ENCODE peak calls at places on chromosomes 5 and 9, in four cellular contexts. S, A, B and D are unnamed samples.

GRCh38 chr5:139565411-139566305 is 4.5 kb downstream of the UBE2D2 start:
- DNase-seq in S (no peak), A (no peak), B (peak; percentile 83), D (no peak)

GRCh38 chr5:113512341-113512740 is 1.2 kb upstream of the YTHDC2 start:
- DNase-seq in S (no peak), A (no peak), B (no peak), D (no peak)

GRCh38 chr5:102152906-102153787 is 142.9 kb downstream of the SLCO4C1 start:
- DNase-seq in S (peak; percentile 48), A (peak; percentile 51), B (no peak), D (peak; percentile 33)

GRCh38 chr9:91495450-91495849 is 71.8 kb upstream of the NFIL3 start:
- DNase-seq in S (no peak), A (no peak), B (no peak), D (no peak)

GRCh38 chr5:82244854-82245635 is 33.1 kb downstream of the RPS23 start:
- DNase-seq in S (peak; percentile 3), A (no peak), B (no peak), D (no peak)

GRCh38 chr5:60092671-60093422 is 199.3 kb upstream of the PDE4D start:
- DNase-seq in S (peak; percentile 6), A (no peak), B (no peak), D (no peak)

GRCh38 chr9:8734760-8735159 is 935.2 kb upstream of the DMAC1 start:
- DNase-seq in S (no peak), A (no peak), B (no peak), D (peak; percentile 49)

GRCh38 chr5:110932755-110933488 is 138.6 kb upstream of the TSLP start:
- DNase-seq in S (no peak), A (no peak), B (peak; percentile 25), D (no peak)

GRCh38 chr5:132010645-132011560 is 555 bp downstream of the ACSL6 start:
- DNase-seq in S (no peak), A (no peak), B (no peak), D (no peak)

GRCh38 chr5:134577796-134578577 is 52.5 kb downstream of the JADE2 start:
- DNase-seq in S (peak; percentile 59), A (peak; percentile 83), B (no peak), D (peak; percentile 54)

GRCh38 chr9:129318121-129319075 is 140.3 kb upstream of the IER5L start:
- DNase-seq in S (peak; percentile 59), A (no peak), B (no peak), D (no peak)

GRCh38 chr5:10663531-10664183 is 97.4 kb downstream of the DAP start:
- DNase-seq in S (peak; percentile 15), A (no peak), B (no peak), D (no peak)

GRCh38 chr5:123874600-123875201 is 362.7 kb downstream of the CSNK1G3 start:
- DNase-seq in S (peak; percentile 26), A (no peak), B (no peak), D (peak; percentile 36)

GRCh38 chr9:26919698-26920097 is 27.1 kb upstream of the CAAP1 start:
- DNase-seq in S (no peak), A (no peak), B (no peak), D (no peak)

GRCh38 chr9:91059713-91060112 is 258.1 kb downstream of the SYK start:
- DNase-seq in S (no peak), A (no peak), B (no peak), D (no peak)

GRCh38 chr5:143554194-143554717 is 150.8 kb upstream of the NR3C1 start:
- DNase-seq in S (no peak), A (no peak), B (no peak), D (no peak)

GRCh38 chr5:125411163-125412050 is 665.0 kb upstream of the ZNF608 start:
- DNase-seq in S (no peak), A (peak; percentile 17), B (peak; percentile 50), D (no peak)

GRCh38 chr9:14652729-14653377 is 40.4 kb downstream of the ZDHHC21 start:
- DNase-seq in S (peak; percentile 70), A (peak; percentile 3), B (no peak), D (peak; percentile 32)

GRCh38 chr5:108820983-108821382 is 73.3 kb downstream of the FER start:
- DNase-seq in S (no peak), A (no peak), B (no peak), D (no peak)

GRCh38 chr5:56735845-56736641 is 79.3 kb upstream of the MAP3K1 start:
- DNase-seq in S (no peak), A (no peak), B (no peak), D (no peak)

GRCh38 chr5:67773439-67773988 is 442.0 kb upstream of the PIK3R1 start:
- DNase-seq in S (peak; percentile 92), A (no peak), B (no peak), D (no peak)

GRCh38 chr9:120343416-120343815 is 236.6 kb downstream of the CDK5RAP2 start:
- DNase-seq in S (no peak), A (no peak), B (no peak), D (no peak)

GRCh38 chr9:129482521-129483466 is 138.1 kb downstream of the C9orf50 start:
- DNase-seq in S (no peak), A (peak; percentile 69), B (no peak), D (no peak)

GRCh38 chr9:134396825-134397224 is 70.6 kb downstream of the RXRA start:
- DNase-seq in S (no peak), A (no peak), B (no peak), D (no peak)

GRCh38 chr9:4435197-4435596 is 55.1 kb upstream of the SLC1A1 start:
- DNase-seq in S (no peak), A (no peak), B (no peak), D (no peak)
- TF ChIP-seq SUZ12 in S (no peak), A (no peak), B (no peak), D (no peak)

DNA sequence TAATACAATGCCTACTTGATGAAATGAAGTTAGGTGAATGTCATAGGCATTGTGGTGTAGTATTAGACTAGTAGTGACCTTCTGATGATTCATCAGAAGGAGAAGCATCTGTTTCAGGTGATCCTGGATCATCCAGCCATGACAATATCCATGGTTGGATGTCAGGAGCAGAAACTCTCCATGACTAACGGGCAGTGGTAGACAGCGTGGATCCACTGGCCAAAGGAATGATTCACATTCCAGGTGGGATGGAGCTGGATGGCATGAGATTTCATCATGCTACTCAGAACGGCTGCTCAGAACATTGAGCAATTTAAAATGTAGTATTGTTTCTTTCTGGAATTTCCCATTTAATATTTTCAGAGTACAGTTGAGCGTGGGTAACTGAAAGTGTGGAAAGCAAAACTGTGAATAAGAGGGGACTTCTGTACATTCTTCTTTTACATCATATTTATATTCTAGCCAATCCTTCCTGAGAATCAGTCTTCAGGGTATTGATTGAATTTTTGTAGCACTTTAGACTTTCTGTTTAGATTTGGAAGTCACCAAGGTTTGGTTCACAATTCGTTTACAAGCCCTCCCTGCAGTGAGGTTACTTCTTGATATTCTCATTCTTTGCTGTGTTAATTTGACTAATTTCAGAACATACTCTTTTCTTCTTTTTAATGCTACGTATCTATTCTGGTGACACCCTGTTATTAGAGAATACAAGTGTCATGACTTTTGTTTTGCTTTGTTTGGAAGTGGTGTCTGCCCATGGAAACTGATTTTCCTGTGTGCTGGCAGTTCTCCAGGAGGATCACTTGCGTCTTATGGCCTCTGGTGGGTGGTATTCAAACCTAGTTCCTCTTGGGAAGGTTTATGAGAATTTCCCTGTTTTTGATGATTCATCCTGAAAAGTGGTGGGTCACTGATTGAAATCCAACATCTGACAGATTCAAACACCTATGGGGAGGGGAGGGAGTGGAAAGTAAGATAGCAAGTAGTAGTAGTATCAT is 12.2 kb upstream of the CLINT1 start:
- DNase-seq in S (peak; percentile 20), A (no peak), B (no peak), D (no peak)
- TF ChIP-seq SUZ12 in S (no peak), A (no peak), B (no peak), D (no peak)

GRCh38 chr5:175444060-175444904 is at the start of gene DRD1:
- DNase-seq in S (no peak), A (peak; percentile 80), B (no peak), D (no peak)

GRCh38 chr5:175444905-175445456 is 999 bp upstream of the DRD1 start:
- DNase-seq in S (no peak), A (no peak), B (no peak), D (no peak)

GRCh38 chr5:175447571-175447970 is 3.6 kb upstream of the DRD1 start:
- DNase-seq in S (no peak), A (no peak), B (no peak), D (no peak)

GRCh38 chr5:175448276-175448675 is 4.3 kb upstream of the DRD1 start:
- DNase-seq in S (no peak), A (no peak), B (no peak), D (no peak)

GRCh38 chr5:175443514-175444059 is 395 bp downstream of the DRD1 start:
- DNase-seq in S (no peak), A (no peak), B (no peak), D (no peak)
- TF ChIP-seq SUZ12 in S (no peak), A (no peak), B (no peak), D (no peak)

DNA sequence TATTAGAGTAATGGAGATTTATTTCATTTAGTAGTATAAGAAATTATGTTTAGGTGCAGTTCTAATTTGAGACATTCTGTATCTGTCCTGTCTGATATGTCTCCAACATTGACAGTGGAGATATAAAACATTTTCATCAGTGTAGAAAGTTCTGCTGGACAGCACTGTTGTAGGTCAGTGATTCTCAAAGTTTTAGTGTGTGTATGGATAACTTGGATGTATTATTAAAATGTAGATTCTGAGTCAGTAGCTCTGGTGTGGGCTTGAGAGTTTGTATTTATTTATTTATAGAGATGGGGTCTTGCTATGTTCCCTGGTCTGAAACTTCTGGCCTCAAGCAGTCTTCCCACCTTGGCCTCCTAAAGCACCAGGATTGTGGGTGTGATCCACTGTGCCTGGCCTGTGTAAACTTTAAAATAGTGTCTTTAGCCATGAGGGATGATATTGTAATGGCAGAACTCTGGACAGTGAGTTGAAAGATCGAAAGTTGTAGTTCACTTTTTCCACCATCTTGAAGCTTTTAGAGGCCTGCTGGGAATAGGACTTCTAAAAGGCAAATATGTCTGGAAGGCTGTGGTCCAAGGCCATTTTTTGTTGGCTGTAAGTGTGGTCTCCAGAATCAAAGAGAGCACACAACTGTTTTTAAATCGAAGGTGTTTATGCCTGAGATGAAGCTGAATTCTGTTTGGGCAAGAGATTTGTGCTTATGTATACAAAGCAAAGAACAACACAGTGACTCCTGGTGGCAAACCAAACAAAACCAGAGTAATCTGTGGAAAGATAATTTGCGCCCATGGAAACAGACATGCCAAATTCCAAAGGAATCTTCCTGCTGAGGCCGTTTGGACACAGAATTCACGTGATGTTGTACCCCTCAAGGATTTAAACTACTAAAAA is 12.4 kb downstream of the UBAP1 start:
- DNase-seq in S (peak; percentile 73), A (no peak), B (no peak), D (no peak)
- TF ChIP-seq SUZ12 in S (no peak), A (no peak), B (no peak), D (no peak)

DNA sequence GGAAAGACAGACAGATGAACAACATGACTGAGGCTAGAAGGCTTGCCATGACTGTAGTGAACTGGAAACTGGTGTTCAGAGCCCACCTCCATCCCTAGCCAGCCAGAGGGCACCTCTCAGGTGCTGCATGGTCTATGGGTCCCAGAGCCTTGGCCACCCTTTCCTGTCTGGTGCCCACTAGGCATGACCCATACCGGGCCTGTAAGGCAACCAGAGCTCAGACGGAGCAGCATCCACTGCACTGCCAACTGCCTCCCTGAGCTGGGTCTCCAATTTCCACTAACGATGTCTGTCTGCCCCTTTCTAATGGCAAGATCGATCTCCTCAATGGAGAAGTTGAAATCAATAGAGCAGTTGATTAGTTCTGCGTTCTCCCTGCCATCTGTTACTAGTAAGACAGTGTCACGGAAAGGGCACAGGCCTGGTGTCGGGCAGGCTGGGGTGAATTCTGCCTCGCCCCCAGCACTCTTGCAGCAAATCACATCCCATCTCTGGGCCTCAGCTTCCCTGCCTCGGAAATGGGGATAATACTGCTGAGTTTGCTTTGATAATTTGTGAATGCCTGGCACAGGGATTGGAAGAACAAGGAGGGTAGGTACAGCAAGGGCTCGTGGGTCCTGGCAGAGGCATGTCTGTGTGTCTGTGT is 172.3 kb upstream of the MVB12B start:
- DNase-seq in S (no peak), A (no peak), B (no peak), D (no peak)
- TF ChIP-seq SUZ12 in S (no peak), A (no peak), B (no peak), D (no peak)